ENCODE peak calls at places on chromosomes 12 and 14, in ten cellular contexts. L is activated T-helper 1 cell treated with Interleukin-2 at 50 U/mL for 16 hours; K is amniotic epithelial cell; X is NCI-H524; T is astrocyte; U is mammary epithelial cell; P is islet precursor cell; F is activated CD4-positive, alpha-beta T cell treated with anti-CD3 and anti-CD28 coated beads, Interleukin-2, amount 50 U/mL, for 4 hours; Y is GM10248; H is MV-4-11. E is an unnamed sample.

GRCh38 chr14:51628230-51628629 is 23.5 kb upstream of the FRMD6 start:
- DNase-seq in L (no peak), K (no peak), X (no peak), T (no peak), U (no peak), P (no peak), F (no peak), Y (no peak), H (no peak), E (no peak)

GRCh38 chr14:33943081-33943480 is 7.8 kb downstream of the EGLN3 start:
- DNase-seq in L (no peak), K (no peak), X (peak), T (no peak), U (no peak), P (no peak), F (no peak), Y (no peak), H (no peak), E (no peak)

GRCh38 chr14:70873627-70874026 is 33.6 kb upstream of the PCNX1 start:
- DNase-seq in L (no peak), K (no peak), X (peak), T (no peak), U (no peak), P (no peak), F (no peak), Y (no peak), H (peak), E (no peak)

GRCh38 chr14:101135796-101136742 is 232.5 kb upstream of the RTL1 start:
- DNase-seq in L (no peak), K (no peak), X (no peak), T (no peak), U (no peak), P (peak), F (no peak), Y (no peak), H (no peak), E (no peak)

GRCh38 chr12:86774841-86775386 is 518.7 kb upstream of the MGAT4C start:
- DNase-seq in L (no peak), K (peak), X (no peak), T (peak), U (no peak), P (no peak), F (no peak), Y (no peak), H (no peak), E (no peak)

GRCh38 chr14:54251356-54251755 is 145.5 kb upstream of the CDKN3 start:
- DNase-seq in L (no peak), K (no peak), X (no peak), T (peak), U (no peak), P (no peak), F (no peak), Y (no peak), H (no peak), E (no peak)

GRCh38 chr14:101030586-101030985 is 127.1 kb upstream of the RTL1 start:
- DNase-seq in L (no peak), K (no peak), X (no peak), T (no peak), U (no peak), P (no peak), F (no peak), Y (no peak), H (no peak), E (no peak)

GRCh38 chr12:129911437-129912049 is 7.7 kb upstream of the TMEM132D start:
- DNase-seq in L (no peak), K (no peak), X (peak), T (peak), U (no peak), P (peak), F (no peak), Y (peak), H (no peak), E (peak)

GRCh38 chr14:91906374-91906773 is 39.0 kb upstream of the TC2N start:
- DNase-seq in L (no peak), K (no peak), X (no peak), T (no peak), U (no peak), P (no peak), F (no peak), Y (no peak), H (no peak), E (no peak)

GRCh38 chr12:42213954-42214426 is 24.1 kb downstream of the YAF2 start:
- DNase-seq in L (no peak), K (peak), X (no peak), T (peak), U (no peak), P (peak), F (no peak), Y (no peak), H (no peak), E (no peak)

GRCh38 chr14:95065411-95065810 is 91.9 kb downstream of the DICER1 start:
- DNase-seq in L (no peak), K (no peak), X (peak), T (no peak), U (no peak), P (peak), F (no peak), Y (no peak), H (no peak), E (no peak)

GRCh38 chr14:53581497-53581896 is 375.1 kb downstream of the BMP4 start:
- DNase-seq in L (no peak), K (no peak), X (no peak), T (no peak), U (no peak), P (peak), F (no peak), Y (no peak), H (no peak), E (no peak)

GRCh38 chr14:91250912-91251311 is 6.4 kb upstream of the GPR68 start:
- DNase-seq in L (no peak), K (no peak), X (peak), T (no peak), U (no peak), P (peak), F (no peak), Y (no peak), H (peak), E (no peak)